ENCODE peak calls at places on chromosomes 5 and 9, in nine cellular contexts. M, X, G, J, U, E, P, C and S are unnamed samples.
A peak's percentile ranks its signal among the peaks of the same experiment; 100 is the strongest.

GRCh38 chr5:40877371-40877988 is 31.8 kb upstream of the C7 start:
- DNase-seq in M (no peak), X (no peak), G (no peak), J (peak; percentile 69), U (no peak), E (no peak), P (no peak), C (no peak), S (no peak)

GRCh38 chr5:134139377-134139851 is 24.9 kb downstream of the TCF7 start:
- DNase-seq in M (no peak), X (peak; percentile 11), G (no peak), J (no peak), U (no peak), E (no peak), P (no peak), C (no peak), S (peak; percentile 19)

GRCh38 chr5:94849821-94850736 is 231.6 kb downstream of the SLF1 start:
- DNase-seq in M (peak; percentile 39), X (no peak), G (peak; percentile 35), J (peak; percentile 30), U (peak; percentile 71), E (peak; percentile 51), P (peak; percentile 61), C (no peak), S (no peak)

GRCh38 chr5:54184797-54185196 is 125.6 kb downstream of the ARL15 start:
- DNase-seq in M (no peak), X (no peak), G (no peak), J (no peak), U (no peak), E (no peak), P (peak; percentile 14), C (no peak), S (no peak)

GRCh38 chr9:127360829-127361228 is 36.1 kb upstream of the SLC2A8 start:
- DNase-seq in M (peak; percentile 30), X (peak; percentile 34), G (peak; percentile 74), J (peak; percentile 27), U (peak; percentile 80), E (peak; percentile 55), P (peak; percentile 33), C (no peak), S (no peak)

GRCh38 chr5:40441733-40442132 is 238.0 kb upstream of the PTGER4 start:
- DNase-seq in M (no peak), X (no peak), G (no peak), J (no peak), U (no peak), E (no peak), P (peak; percentile 40), C (no peak), S (no peak)

GRCh38 chr5:55481293-55481900 is 53.4 kb downstream of the PLPP1 start:
- DNase-seq in M (no peak), X (no peak), G (no peak), J (no peak), U (peak; percentile 92), E (no peak), P (no peak), C (no peak), S (no peak)

GRCh38 chr5:144219869-144220268 is 49.2 kb downstream of the KCTD16 start:
- DNase-seq in M (no peak), X (no peak), G (no peak), J (no peak), U (no peak), E (no peak), P (no peak), C (no peak), S (no peak)

GRCh38 chr5:179867476-179867875 is 8.9 kb upstream of the MRNIP start:
- DNase-seq in M (peak; percentile 26), X (no peak), G (no peak), J (no peak), U (no peak), E (no peak), P (no peak), C (no peak), S (no peak)

GRCh38 chr5:5387192-5387591 is 35.3 kb upstream of the ICE1 start:
- DNase-seq in M (no peak), X (no peak), G (no peak), J (no peak), U (no peak), E (no peak), P (no peak), C (no peak), S (no peak)

GRCh38 chr9:114310471-114311450 is 12.1 kb upstream of the ORM1 start:
- DNase-seq in M (no peak), X (peak; percentile 8), G (no peak), J (no peak), U (no peak), E (no peak), P (no peak), C (no peak), S (no peak)

GRCh38 chr5:113034182-113034773 is 57.7 kb downstream of the DCP2 start:
- DNase-seq in M (no peak), X (no peak), G (no peak), J (peak; percentile 65), U (peak; percentile 51), E (no peak), P (no peak), C (no peak), S (no peak)

GRCh38 chr9:113985968-113986585 is 92.0 kb downstream of the AMBP start:
- DNase-seq in M (no peak), X (no peak), G (no peak), J (no peak), U (peak; percentile 49), E (no peak), P (peak; percentile 21), C (no peak), S (no peak)

GRCh38 chr9:95007470-95007869 is 281.0 kb downstream of the AOPEP start:
- DNase-seq in M (no peak), X (no peak), G (no peak), J (peak; percentile 76), U (no peak), E (no peak), P (no peak), C (no peak), S (no peak)
- H3K4me1 ChIP-seq in M (peaks cover 11% of the 10 kb centered on the region), X (peaks cover 5% of the 10 kb centered on the region), G (no peaks in the 10 kb centered on the region), J (peaks cover 44% of the 10 kb centered on the region), U (peaks cover 17% of the 10 kb centered on the region), E (peaks cover 22% of the 10 kb centered on the region), P (peaks cover 11% of the 10 kb centered on the region), C (peaks cover 43% of the 10 kb centered on the region), S (peaks cover 84% of the 10 kb centered on the region)

GRCh38 chr5:93591323-93591945 is 8.4 kb downstream of the NR2F1 start:
- DNase-seq in M (no peak), X (no peak), G (no peak), J (no peak), U (no peak), E (no peak), P (no peak), C (no peak), S (no peak)
- H3K27ac ChIP-seq in M (no peak overlapping the region), X (no peak overlapping the region), G (no peak overlapping the region), J (no peak overlapping the region), U (no peak overlapping the region), E (no peak overlapping the region), P (no peak overlapping the region), C (no peak overlapping the region), S (no peak overlapping the region)

GRCh38 chr9:76664120-76664519 is 100.1 kb upstream of the PCA3 start:
- DNase-seq in M (no peak), X (no peak), G (no peak), J (no peak), U (no peak), E (no peak), P (no peak), C (no peak), S (no peak)

GRCh38 chr9:76665458-76665857 is 98.8 kb upstream of the PCA3 start:
- DNase-seq in M (no peak), X (no peak), G (no peak), J (peak; percentile 21), U (no peak), E (no peak), P (no peak), C (no peak), S (no peak)

GRCh38 chr9:76662476-76663281 is 101.6 kb upstream of the PCA3 start:
- DNase-seq in M (no peak), X (no peak), G (no peak), J (no peak), U (peak; percentile 90), E (no peak), P (no peak), C (no peak), S (no peak)

DNA sequence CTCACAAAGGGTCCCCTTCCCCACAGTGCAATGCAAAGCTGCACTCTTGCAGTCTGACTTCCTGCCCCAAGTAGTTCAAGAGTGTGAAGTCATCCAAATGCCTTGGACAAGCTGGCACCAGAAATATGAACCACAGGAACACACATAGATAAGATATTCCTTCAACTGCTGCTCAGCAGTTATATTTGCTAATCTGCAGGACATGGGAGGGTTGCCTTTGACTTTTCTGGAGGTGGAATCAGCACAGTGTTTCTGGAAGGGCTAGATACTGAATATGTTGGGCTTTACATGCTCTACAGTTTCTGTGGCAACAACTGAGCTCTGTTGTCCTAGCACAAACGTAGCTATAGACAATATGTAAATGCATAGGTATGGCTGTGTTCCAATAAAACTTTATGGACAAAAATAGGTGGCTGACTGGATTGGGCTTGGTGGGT is 96.7 kb upstream of the PCA3 start:
- DNase-seq in M (no peak), X (no peak), G (no peak), J (peak; percentile 52), U (peak; percentile 47), E (peak; percentile 32), P (no peak), C (no peak), S (no peak)
- H3K9me3 ChIP-seq in M (no peaks in the 10 kb centered on the region), X (no peaks in the 10 kb centered on the region), G (no peaks in the 10 kb centered on the region), J (no peaks in the 10 kb centered on the region), U (no peaks in the 10 kb centered on the region), E (no peaks in the 10 kb centered on the region), P (no peaks in the 10 kb centered on the region), C (no peaks in the 10 kb centered on the region), S (no peaks in the 10 kb centered on the region)

GRCh38 chr5:116534988-116535387 is 39.6 kb downstream of the SEMA6A start:
- DNase-seq in M (no peak), X (no peak), G (no peak), J (no peak), U (no peak), E (no peak), P (no peak), C (no peak), S (no peak)

GRCh38 chr5:116531117-116531516 is 43.5 kb downstream of the SEMA6A start:
- DNase-seq in M (no peak), X (no peak), G (no peak), J (no peak), U (no peak), E (no peak), P (no peak), C (no peak), S (no peak)

GRCh38 chr5:116531635-116532034 is 43.0 kb downstream of the SEMA6A start:
- DNase-seq in M (no peak), X (no peak), G (no peak), J (no peak), U (no peak), E (no peak), P (no peak), C (no peak), S (no peak)

GRCh38 chr5:116530276-116530675 is 44.3 kb downstream of the SEMA6A start:
- DNase-seq in M (no peak), X (no peak), G (no peak), J (no peak), U (no peak), E (no peak), P (no peak), C (no peak), S (no peak)

GRCh38 chr5:116532762-116533525 is 41.7 kb downstream of the SEMA6A start:
- DNase-seq in M (no peak), X (no peak), G (no peak), J (no peak), U (peak; percentile 71), E (no peak), P (peak; percentile 39), C (no peak), S (no peak)
- H3K4me1 ChIP-seq in M (no peaks in the 10 kb centered on the region), X (peaks cover 6% of the 10 kb centered on the region), G (peaks cover 21% of the 10 kb centered on the region), J (no peaks in the 10 kb centered on the region), U (peaks cover 37% of the 10 kb centered on the region), E (peaks cover 17% of the 10 kb centered on the region), P (peaks cover 72% of the 10 kb centered on the region), C (peaks cover 43% of the 10 kb centered on the region), S (peaks cover 67% of the 10 kb centered on the region)